ENCODE peak calls at places on chromosome 15, in six cellular contexts. E is T-helper 2 cell, B is GM03348, R is brain microvascular endothelial cell, V is ovary, H is PC-3. L is an unnamed sample.

GRCh38 chr15:53323197-53323596 is 436.3 kb downstream of the WDR72 start:
- DNase-seq in E (no peak), B (no peak), R (no peak), V (no peak), H (peak), L (peak)

GRCh38 chr15:89377842-89378698 is 43.4 kb upstream of the POLG start:
- DNase-seq in E (no peak), B (peak), R (no peak), V (no peak), H (peak), L (no peak)

GRCh38 chr15:79523266-79523665 is 91.1 kb downstream of the MINAR1 start:
- DNase-seq in E (no peak), B (peak), R (no peak), V (no peak), H (no peak), L (no peak)

GRCh38 chr15:92454525-92455105 is 60.9 kb downstream of the ST8SIA2 start:
- DNase-seq in E (no peak), B (no peak), R (no peak), V (no peak), H (no peak), L (no peak)

GRCh38 chr15:67571643-67572415 is 29.3 kb downstream of the MAP2K5 start:
- DNase-seq in E (no peak), B (no peak), R (no peak), V (no peak), H (peak), L (no peak)

GRCh38 chr15:66032006-66032405 is 162.7 kb downstream of the RAB11A start:
- DNase-seq in E (no peak), B (no peak), R (no peak), V (no peak), H (no peak), L (no peak)

GRCh38 chr15:70062321-70062956 is 35.3 kb downstream of the TLE3 start:
- DNase-seq in E (no peak), B (peak), R (peak), V (peak), H (peak), L (no peak)

GRCh38 chr15:63447277-63447676 is 57.1 kb upstream of the USP3 start:
- DNase-seq in E (no peak), B (no peak), R (no peak), V (no peak), H (no peak), L (peak)

GRCh38 chr15:29939404-29939803 is 117.1 kb upstream of the TJP1 start:
- DNase-seq in E (no peak), B (no peak), R (no peak), V (no peak), H (peak), L (no peak)

GRCh38 chr15:68271854-68272471 is 5.6 kb upstream of the FEM1B start:
- DNase-seq in E (no peak), B (peak), R (peak), V (peak), H (peak), L (no peak)

GRCh38 chr15:31031471-31032064 is 40.1 kb upstream of the MTMR10 start:
- DNase-seq in E (no peak), B (no peak), R (peak), V (no peak), H (no peak), L (peak)

GRCh38 chr15:58771621-58772235 is 626 bp downstream of the MINDY2 start:
- DNase-seq in E (peak), B (peak), R (no peak), V (peak), H (peak), L (peak)